ENCODE peak calls at places on chromosomes 16 and 17, in eight cellular contexts. P is AG09319, C is neural progenitor cell, B is A549, X is AG09309, Y is dorsolateral prefrontal cortex, R is nephron progenitor cell, W is heart right ventricle. A is an unnamed sample.

GRCh38 chr16:52581530-52581929 is 34.6 kb upstream of the TOX3 start:
- DNase-seq in P (no peak), C (no peak), B (no peak), X (no peak), Y (no peak), R (no peak), W (no peak), A (peak)

GRCh38 chr16:29148867-29149272 is 164.0 kb downstream of the LAT start:
- DNase-seq in P (no peak), C (no peak), B (no peak), X (no peak), Y (no peak), R (no peak), W (no peak), A (no peak)

GRCh38 chr17:17729620-17730249 is 48.5 kb downstream of the RAI1 start:
- DNase-seq in P (no peak), C (peak), B (peak), X (no peak), Y (no peak), R (peak), W (no peak), A (peak)

GRCh38 chr16:85253127-85253941 is 141.1 kb upstream of the CIBAR2 start:
- DNase-seq in P (no peak), C (peak), B (peak), X (no peak), Y (no peak), R (peak), W (peak), A (peak)

GRCh38 chr17:81583589-81584337 is 31.6 kb upstream of the FAAP100 start:
- DNase-seq in P (no peak), C (no peak), B (no peak), X (no peak), Y (no peak), R (no peak), W (no peak), A (no peak)

GRCh38 chr16:87926246-87927194 is 9.8 kb downstream of the CA5A start:
- DNase-seq in P (no peak), C (no peak), B (no peak), X (no peak), Y (no peak), R (no peak), W (no peak), A (no peak)

GRCh38 chr17:28325221-28325620 is 6.2 kb downstream of the TMEM97 start:
- DNase-seq in P (no peak), C (no peak), B (no peak), X (no peak), Y (no peak), R (no peak), W (no peak), A (no peak)

GRCh38 chr16:85648070-85648714 is 35.1 kb downstream of the GSE1 start:
- DNase-seq in P (no peak), C (no peak), B (no peak), X (no peak), Y (no peak), R (no peak), W (no peak), A (no peak)

GRCh38 chr17:1001640-1002411 is 4.9 kb downstream of the TIMM22 start:
- DNase-seq in P (no peak), C (no peak), B (no peak), X (no peak), Y (no peak), R (no peak), W (no peak), A (no peak)

GRCh38 chr17:3794890-3795757 is 5.9 kb downstream of the ITGAE start:
- DNase-seq in P (no peak), C (peak), B (peak), X (no peak), Y (no peak), R (no peak), W (no peak), A (no peak)

GRCh38 chr17:15169676-15170075 is 95.5 kb downstream of the PMP22 start:
- DNase-seq in P (no peak), C (no peak), B (no peak), X (peak), Y (no peak), R (no peak), W (no peak), A (peak)

GRCh38 chr16:30010817-30011504 is at the start of gene DOC2A:
- DNase-seq in P (no peak), C (peak), B (no peak), X (no peak), Y (no peak), R (peak), W (no peak), A (no peak)

DNA sequence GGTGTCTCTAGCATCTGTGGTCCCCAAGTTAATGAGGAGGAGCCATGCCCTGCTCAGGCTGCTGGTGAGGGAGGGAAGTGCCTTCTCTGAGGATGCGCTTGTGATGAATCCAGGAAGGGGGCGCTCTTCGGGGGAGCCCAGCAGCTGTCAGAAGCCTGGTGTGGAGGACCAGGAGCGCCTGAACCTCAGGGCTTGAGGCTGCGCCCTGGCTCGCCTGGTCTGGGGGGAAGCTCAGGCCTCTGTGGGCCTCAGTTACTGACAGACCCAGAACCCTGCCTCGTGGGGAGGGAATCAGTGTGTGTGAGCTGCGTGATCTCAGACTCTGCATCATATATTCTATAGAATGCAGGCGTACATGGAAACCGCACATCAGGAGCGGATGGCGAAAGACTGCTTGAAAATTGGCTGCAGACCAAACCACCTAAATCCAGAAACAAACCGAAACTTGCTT is 126.1 kb downstream of the SEC14L1 start:
- DNase-seq in P (no peak), C (peak), B (no peak), X (no peak), Y (no peak), R (no peak), W (no peak), A (peak)
- TF ChIP-seq CTCF in P (peak), C (peak), B (peak), X (peak), Y (no peak), R (no peak), W (no peak), A (no peak)

DNA sequence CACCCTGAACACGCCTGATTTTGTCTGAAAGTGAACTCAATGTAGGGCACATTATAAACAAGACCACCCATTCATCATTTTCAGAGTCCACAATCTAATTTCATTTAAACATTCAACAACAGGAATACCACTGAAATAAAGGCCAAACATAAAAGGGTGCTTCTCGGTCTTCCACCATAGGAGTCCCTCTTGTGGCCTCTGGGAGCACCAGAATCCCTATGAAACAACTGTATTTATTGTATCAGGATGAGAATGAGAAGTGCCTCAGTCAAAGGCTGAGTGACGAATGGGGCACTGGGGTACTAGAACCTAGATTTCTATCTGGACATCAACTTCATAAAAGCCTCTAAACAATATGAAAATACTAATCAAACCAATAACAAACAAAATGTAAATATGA is 40.4 kb downstream of the NXPH3 start:
- DNase-seq in P (no peak), C (peak), B (peak), X (no peak), Y (no peak), R (no peak), W (no peak), A (peak)
- TF ChIP-seq CTCF in P (peak), C (peak), B (no peak), X (no peak), Y (no peak), R (no peak), W (peak), A (no peak)

DNA sequence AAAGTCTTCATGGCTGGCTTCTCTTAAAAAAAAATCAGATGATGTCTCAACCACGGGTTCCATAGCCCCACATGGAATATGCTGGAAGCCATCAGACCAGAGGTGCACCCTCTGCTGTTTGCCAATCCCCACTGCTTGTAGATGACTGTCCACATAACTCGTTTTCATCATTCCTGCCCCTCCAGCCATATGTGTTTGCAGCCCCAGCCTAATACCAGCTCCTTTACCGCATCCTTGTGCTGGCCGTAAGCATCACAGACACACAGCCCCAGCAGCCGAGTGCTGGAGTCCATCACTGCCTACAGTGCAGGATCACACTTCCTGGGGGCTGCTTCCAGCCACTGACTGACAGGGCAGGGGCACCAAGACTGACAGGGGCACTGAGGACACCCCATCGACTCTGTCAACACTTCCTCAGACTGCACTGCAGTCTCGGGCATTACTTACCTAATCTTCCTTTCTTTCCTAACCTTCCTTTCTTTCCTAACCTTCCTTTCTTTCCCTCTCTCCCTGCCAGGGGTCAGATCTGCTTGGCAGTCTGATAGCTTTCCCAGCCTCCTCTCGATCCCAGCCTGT is 5.0 kb downstream of the RCVRN start:
- DNase-seq in P (no peak), C (no peak), B (no peak), X (no peak), Y (no peak), R (no peak), W (no peak), A (no peak)
- TF ChIP-seq CTCF in P (no peak), C (no peak), B (no peak), X (no peak), Y (no peak), R (no peak), W (no peak), A (no peak)

GRCh38 chr17:66401364-66401763 is 99.0 kb downstream of the PRKCA start:
- DNase-seq in P (no peak), C (no peak), B (no peak), X (no peak), Y (no peak), R (no peak), W (no peak), A (no peak)

GRCh38 chr17:66405836-66406679 is 103.6 kb downstream of the PRKCA start:
- DNase-seq in P (no peak), C (no peak), B (no peak), X (no peak), Y (no peak), R (no peak), W (no peak), A (no peak)

GRCh38 chr17:66400698-66401097 is 98.3 kb downstream of the PRKCA start:
- DNase-seq in P (no peak), C (no peak), B (no peak), X (no peak), Y (no peak), R (no peak), W (no peak), A (no peak)

GRCh38 chr17:66406701-66407644 is 104.6 kb downstream of the PRKCA start:
- DNase-seq in P (no peak), C (no peak), B (no peak), X (no peak), Y (no peak), R (no peak), W (no peak), A (no peak)

DNA sequence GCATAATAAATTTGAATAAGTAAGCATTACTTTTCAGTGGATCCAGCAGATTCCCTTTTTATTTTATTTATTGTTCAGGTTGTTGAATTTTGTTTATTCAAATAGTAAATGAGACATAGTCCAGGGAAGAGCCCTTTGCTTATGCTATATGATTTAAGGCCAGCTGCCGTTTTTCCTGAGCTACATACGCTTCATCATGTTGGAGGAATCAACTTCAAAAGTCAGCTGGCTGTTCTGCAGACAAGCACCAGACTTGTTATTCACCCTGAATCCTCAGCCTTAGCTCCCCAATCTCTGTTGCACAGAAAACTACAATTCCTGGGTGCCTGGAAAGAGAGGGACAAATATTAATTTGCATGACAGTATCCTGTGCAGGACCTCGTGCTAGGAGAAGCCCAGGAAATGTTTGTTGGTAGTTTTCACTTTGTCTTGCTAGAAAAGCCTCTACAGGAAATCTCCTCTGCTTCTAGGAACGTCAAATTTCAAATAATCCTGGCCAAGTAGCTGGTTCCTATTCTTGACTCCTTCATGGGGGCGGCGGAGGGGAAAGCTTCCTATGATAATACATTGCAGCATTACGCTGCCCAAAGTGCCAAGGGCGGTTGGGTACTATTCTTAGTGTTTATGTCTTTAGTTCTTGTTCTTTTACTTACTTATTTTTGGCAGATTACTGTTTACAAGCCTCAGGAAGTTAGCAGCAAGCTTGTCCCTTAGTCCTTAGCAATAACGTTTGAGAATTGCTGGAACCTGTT is 101.6 kb downstream of the PRKCA start:
- DNase-seq in P (no peak), C (no peak), B (no peak), X (no peak), Y (no peak), R (no peak), W (no peak), A (no peak)
- TF ChIP-seq CTCF in P (no peak), C (no peak), B (no peak), X (no peak), Y (no peak), R (no peak), W (no peak), A (no peak)

DNA sequence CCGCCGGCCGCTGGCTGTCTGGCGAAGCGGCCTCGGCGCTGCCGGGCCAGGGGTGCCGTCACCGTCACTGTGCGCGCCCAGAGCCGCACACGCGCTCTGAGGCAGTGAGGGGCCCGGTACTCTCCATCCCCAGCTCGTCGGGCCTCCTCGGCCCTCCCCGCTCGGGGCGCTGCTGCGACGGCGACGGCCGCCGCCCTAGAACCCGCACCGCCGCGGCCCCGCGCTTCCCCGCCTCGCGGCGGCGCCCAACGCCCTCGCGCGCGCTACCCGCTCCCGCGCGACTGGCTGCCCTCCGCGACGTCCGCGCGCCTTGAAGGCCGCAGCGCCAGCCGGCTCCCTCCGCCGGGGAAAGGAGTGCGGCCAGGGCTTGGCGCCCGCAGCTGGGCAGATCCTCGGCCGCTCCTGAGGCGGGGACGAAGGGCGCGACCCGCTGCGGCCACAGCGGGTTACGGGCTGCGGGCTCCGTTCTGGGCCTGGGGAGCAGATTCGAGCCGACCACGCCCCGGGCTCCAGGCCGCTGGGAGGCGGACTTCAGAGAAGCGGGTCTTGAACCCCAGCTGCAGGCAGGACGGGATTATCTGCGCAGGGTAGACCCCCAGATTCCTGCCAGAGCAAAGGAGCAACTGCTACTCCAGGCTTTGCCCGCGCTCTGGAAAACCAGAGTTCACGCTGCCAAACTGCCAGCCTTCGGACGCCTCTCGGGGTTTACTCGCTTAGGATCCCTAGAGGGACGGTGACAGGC is at the start of gene ULK2:
- DNase-seq in P (peak), C (peak), B (peak), X (peak), Y (no peak), R (peak), W (peak), A (peak)
- TF ChIP-seq CTCF in P (peak), C (peak), B (peak), X (no peak), Y (no peak), R (no peak), W (no peak), A (no peak)

DNA sequence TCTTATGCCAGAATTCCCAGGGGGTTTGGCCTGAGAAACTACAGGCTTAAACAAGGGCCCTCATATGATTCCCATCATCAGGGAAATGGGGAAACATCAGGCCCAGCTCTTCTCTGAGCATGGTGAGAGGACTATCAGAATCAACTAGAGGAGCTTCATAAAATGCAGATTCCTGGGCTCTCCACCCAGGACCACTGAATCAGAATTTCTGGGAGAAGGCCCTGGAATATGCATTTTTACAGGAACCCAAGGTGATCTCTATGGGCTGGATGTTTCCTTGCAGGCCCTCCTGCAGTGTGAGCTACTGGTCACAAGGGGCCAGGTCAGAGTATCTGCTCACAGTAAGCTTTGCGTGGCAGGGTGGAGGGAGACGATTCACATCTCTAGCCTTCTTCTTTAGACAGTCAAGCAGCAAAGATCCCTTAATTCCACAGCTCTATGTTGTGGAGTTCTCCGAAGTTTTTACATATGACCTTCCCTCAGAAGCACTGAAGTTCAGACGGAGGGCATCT is 38.8 kb upstream of the HOXB13 start:
- DNase-seq in P (no peak), C (no peak), B (no peak), X (no peak), Y (no peak), R (no peak), W (no peak), A (no peak)
- TF ChIP-seq CTCF in P (no peak), C (no peak), B (no peak), X (no peak), Y (no peak), R (no peak), W (no peak), A (no peak)

GRCh38 chr16:13568803-13569202 is 351.2 kb upstream of the ERCC4 start:
- DNase-seq in P (no peak), C (no peak), B (no peak), X (no peak), Y (no peak), R (no peak), W (no peak), A (no peak)
- TF ChIP-seq CTCF in P (no peak), C (no peak), B (no peak), X (no peak), Y (no peak), R (no peak), W (no peak), A (no peak)

A was measured in MCF 10A.